ENCODE peak calls at places on chromosome 11, in six cellular contexts. E, T, K, Q, H and F are unnamed samples.

GRCh38 chr11:2116680-2117079 is 22.5 kb downstream of the IGF2 start:
- DNase-seq in E (no peak), T (no peak), K (no peak), Q (no peak), H (no peak), F (no peak)

GRCh38 chr11:72069200-72069599 is 11.1 kb downstream of the NUMA1 start:
- DNase-seq in E (no peak), T (no peak), K (no peak), Q (no peak), H (no peak), F (no peak)

GRCh38 chr11:28649922-28650321 is 541.7 kb downstream of the METTL15 start:
- DNase-seq in E (no peak), T (no peak), K (no peak), Q (no peak), H (no peak), F (peak)

GRCh38 chr11:71433648-71434450 is 14.3 kb downstream of the DHCR7 start:
- DNase-seq in E (no peak), T (no peak), K (no peak), Q (no peak), H (peak), F (no peak)

GRCh38 chr11:121451178-121451981 is 734 bp upstream of the SORL1 start:
- DNase-seq in E (no peak), T (no peak), K (no peak), Q (no peak), H (peak), F (no peak)

GRCh38 chr11:121466063-121466794 is 13.5 kb upstream of the SORL1-AS1 start:
- DNase-seq in E (no peak), T (peak), K (peak), Q (peak), H (peak), F (no peak)

GRCh38 chr11:85682330-85683305 is 3.4 kb downstream of the CCDC89 start:
- DNase-seq in E (no peak), T (no peak), K (no peak), Q (peak), H (no peak), F (peak)

GRCh38 chr11:19162946-19163345 is 38.8 kb downstream of the CSRP3 start:
- DNase-seq in E (no peak), T (no peak), K (no peak), Q (no peak), H (no peak), F (no peak)

GRCh38 chr11:23078289-23078971 is 218.2 kb upstream of the CCDC179 start:
- DNase-seq in E (no peak), T (no peak), K (no peak), Q (no peak), H (no peak), F (peak)

GRCh38 chr11:48098024-48098423 is 117.7 kb downstream of the PTPRJ start:
- DNase-seq in E (no peak), T (no peak), K (peak), Q (no peak), H (no peak), F (no peak)

GRCh38 chr11:118791961-118792578 is 1.1 kb upstream of the DDX6 start:
- DNase-seq in E (no peak), T (no peak), K (peak), Q (peak), H (no peak), F (no peak)

GRCh38 chr11:75277991-75278790 is 37.6 kb downstream of the TPBGL start:
- DNase-seq in E (no peak), T (no peak), K (no peak), Q (no peak), H (no peak), F (no peak)

GRCh38 chr11:19426022-19426718 is 185.4 kb upstream of the E2F8 start:
- DNase-seq in E (no peak), T (no peak), K (no peak), Q (no peak), H (no peak), F (no peak)

GRCh38 chr11:116179346-116179850 is 593.4 kb downstream of the BUD13 start:
- DNase-seq in E (no peak), T (no peak), K (peak), Q (no peak), H (no peak), F (no peak)

GRCh38 chr11:109960831-109961230 is 132.4 kb upstream of the ZC3H12C start:
- DNase-seq in E (no peak), T (no peak), K (no peak), Q (no peak), H (no peak), F (no peak)

GRCh38 chr11:46404476-46405017 is 13.0 kb upstream of the CHRM4 start:
- DNase-seq in E (no peak), T (no peak), K (no peak), Q (no peak), H (no peak), F (no peak)

GRCh38 chr11:1629326-1630185 is at the start of gene KRTAP5-5:
- DNase-seq in E (no peak), T (no peak), K (no peak), Q (no peak), H (no peak), F (no peak)

GRCh38 chr11:20118209-20118608 is 42.1 kb downstream of the DBX1 start:
- DNase-seq in E (no peak), T (no peak), K (no peak), Q (no peak), H (no peak), F (no peak)

GRCh38 chr11:3213659-3214419 is 4.8 kb downstream of the MRGPRG start:
- DNase-seq in E (no peak), T (no peak), K (no peak), Q (no peak), H (no peak), F (no peak)

GRCh38 chr11:127609025-127609788 is 608.6 kb upstream of the KIRREL3 start:
- DNase-seq in E (no peak), T (no peak), K (no peak), Q (no peak), H (no peak), F (no peak)

GRCh38 chr11:126189109-126189929 is 22.1 kb downstream of the RPUSD4 start:
- DNase-seq in E (peak), T (no peak), K (no peak), Q (no peak), H (peak), F (no peak)

GRCh38 chr11:68383976-68384501 is 71.6 kb downstream of the LRP5 start:
- DNase-seq in E (no peak), T (peak), K (peak), Q (peak), H (peak), F (peak)

GRCh38 chr11:3219281-3219892 is 774 bp upstream of the MRGPRG start:
- DNase-seq in E (no peak), T (no peak), K (peak), Q (no peak), H (no peak), F (no peak)

GRCh38 chr11:40280161-40281054 is 1179.0 kb downstream of the LRRC4C start:
- DNase-seq in E (no peak), T (no peak), K (no peak), Q (no peak), H (no peak), F (no peak)

GRCh38 chr11:16605440-16605970 is 132.9 kb upstream of the C11orf58 start:
- DNase-seq in E (no peak), T (no peak), K (no peak), Q (peak), H (no peak), F (peak)

GRCh38 chr11:116563028-116563712 is 209.6 kb downstream of the BUD13 start:
- DNase-seq in E (no peak), T (no peak), K (no peak), Q (no peak), H (peak), F (peak)

GRCh38 chr11:1832181-1832988 is 2.4 kb upstream of the SYT8 start:
- DNase-seq in E (no peak), T (no peak), K (peak), Q (peak), H (no peak), F (no peak)

GRCh38 chr11:124536520-124536919 is 6.9 kb downstream of the OR8B12 start:
- DNase-seq in E (no peak), T (peak), K (peak), Q (no peak), H (peak), F (no peak)

GRCh38 chr11:45815747-45816146 is 10.8 kb downstream of the SLC35C1 start:
- DNase-seq in E (no peak), T (no peak), K (no peak), Q (peak), H (no peak), F (no peak)

GRCh38 chr11:6203327-6203726 is 2.0 kb upstream of the C11orf42 start:
- DNase-seq in E (peak), T (no peak), K (no peak), Q (no peak), H (no peak), F (no peak)

GRCh38 chr11:2249191-2249916 is 21.0 kb downstream of the ASCL2 start:
- DNase-seq in E (no peak), T (no peak), K (no peak), Q (no peak), H (no peak), F (no peak)

GRCh38 chr11:101390539-101390938 is 193.3 kb downstream of the TRPC6 start:
- DNase-seq in E (no peak), T (peak), K (no peak), Q (no peak), H (no peak), F (no peak)

GRCh38 chr11:43397251-43397650 is 38.5 kb downstream of the TTC17 start:
- DNase-seq in E (no peak), T (no peak), K (no peak), Q (no peak), H (no peak), F (no peak)
- TF ChIP-seq MAX in E (no peak), T (no peak), K (no peak), Q (no peak), H (no peak), F (no peak)

DNA sequence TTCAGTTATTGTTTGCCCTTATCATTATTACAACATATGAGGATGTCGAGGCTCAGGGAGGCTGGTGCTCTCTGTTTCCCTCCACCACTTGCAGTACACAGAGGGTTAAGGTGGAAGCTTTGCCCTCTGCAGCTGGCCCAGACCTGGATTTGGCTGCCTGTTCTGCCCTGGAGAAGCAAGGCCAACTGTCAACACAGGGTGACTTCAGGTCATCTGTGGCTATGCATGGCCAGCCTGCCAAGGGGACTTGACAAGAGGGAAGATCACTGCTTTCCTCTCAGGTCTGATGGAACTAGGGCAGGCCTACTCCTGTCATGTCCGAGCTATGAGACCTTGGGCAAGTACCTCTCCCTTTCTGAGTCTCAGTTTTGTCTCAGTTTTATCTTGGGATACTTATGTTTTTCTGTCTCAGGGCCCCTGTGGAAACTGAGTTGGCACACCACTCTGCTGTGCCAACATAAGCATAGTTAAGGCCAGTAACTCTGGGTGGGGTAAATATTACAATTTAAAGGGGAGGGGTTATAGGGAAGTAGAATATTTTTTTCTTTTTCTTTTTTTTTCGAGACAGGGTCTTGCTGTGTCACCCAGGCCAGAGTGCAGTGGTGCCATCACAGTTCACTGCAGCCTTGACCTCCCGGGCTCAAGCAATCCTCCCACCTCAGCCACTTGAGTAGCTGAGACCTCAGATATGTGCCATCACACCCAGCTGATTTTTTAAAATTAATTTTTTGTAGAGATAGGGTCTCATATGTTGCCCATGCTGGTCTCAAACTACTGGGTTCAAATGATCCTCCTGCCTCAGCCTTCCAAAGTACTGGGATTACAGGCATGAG is 2.4 kb upstream of the THRSP start:
- DNase-seq in E (no peak), T (no peak), K (no peak), Q (no peak), H (peak), F (no peak)
- H3K9ac ChIP-seq in E (no peak), T (no peak), K (no peak), Q (no peak), H (peak), F (no peak)

DNA sequence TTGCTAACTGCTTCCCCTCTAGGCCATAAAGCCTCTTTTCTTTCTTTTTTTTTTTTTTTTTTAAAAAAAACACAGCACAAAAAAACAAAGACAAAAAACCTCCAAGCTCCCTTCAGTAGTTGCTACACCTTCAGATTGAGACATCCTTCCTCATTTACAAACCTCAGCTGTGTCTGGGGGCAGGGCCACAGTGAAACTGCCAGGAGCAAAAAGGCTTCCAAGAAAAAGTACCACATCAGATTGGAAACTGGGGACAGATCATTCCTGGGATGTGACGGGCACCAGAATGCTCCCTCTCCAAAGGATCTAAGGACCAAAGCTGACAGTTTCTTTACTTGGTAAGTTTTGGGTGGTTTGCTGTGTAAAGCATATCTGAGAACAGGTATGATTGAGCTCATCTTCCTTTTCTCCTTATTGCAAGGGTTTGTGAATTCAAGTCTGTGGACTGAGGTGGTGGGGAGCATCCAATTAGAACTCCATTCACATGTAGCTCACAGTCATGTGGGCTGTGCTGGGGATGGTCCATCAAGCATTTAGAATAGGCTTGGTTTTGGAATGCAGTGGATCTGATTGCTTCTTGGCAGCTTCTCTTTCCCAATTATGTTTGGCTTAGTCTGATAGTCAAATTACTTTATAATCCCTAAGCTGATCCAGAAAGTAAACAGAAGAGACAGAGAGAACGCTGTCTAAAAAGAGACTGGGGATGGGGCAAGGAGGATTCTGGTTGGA is 690 bp downstream of the BBOX1 start:
- DNase-seq in E (no peak), T (no peak), K (no peak), Q (no peak), H (no peak), F (no peak)
- TF ChIP-seq MAX in E (no peak), T (no peak), K (no peak), Q (no peak), H (no peak), F (no peak)

DNA sequence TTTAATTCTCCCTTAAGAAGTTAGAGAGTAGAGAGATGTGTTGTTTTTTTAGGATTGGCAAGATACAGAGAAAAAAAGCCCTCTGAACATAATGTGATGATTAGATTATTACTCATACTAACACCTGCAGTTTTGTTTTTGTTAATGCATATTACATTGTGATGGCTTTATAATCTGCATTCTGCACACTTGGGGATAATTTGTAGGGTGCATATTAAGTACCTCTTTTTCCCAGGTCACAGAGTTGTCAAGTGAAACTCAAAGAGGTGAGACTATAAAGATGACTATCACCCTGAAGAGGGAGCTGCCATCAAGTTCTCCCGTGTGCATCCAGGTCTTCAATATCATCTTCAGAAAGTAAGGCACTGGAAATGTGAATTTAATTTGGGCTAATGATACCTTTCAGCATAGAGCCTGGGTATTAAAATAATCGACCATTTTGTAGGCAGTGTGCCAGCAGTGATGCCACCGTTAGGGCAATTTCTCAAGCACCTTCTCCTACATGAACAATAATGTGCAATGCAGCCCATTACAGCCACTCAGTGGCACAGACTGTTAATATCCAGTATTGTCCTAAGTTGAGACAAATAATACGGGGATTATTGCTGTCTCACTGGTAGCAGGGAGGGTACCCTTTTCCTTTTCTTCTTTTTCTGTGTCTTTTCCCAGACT is 16.2 kb downstream of the PIWIL4 start:
- DNase-seq in E (no peak), T (no peak), K (no peak), Q (no peak), H (no peak), F (no peak)
- H3K9ac ChIP-seq in E (peak), T (no peak), K (no peak), Q (no peak), H (no peak), F (no peak)

GRCh38 chr11:65375012-65375411 is 7.4 kb downstream of the SLC25A45 start:
- DNase-seq in E (no peak), T (no peak), K (no peak), Q (no peak), H (no peak), F (no peak)
- TF ChIP-seq MAX in E (no peak), T (no peak), K (no peak), Q (no peak), H (no peak), F (no peak)

GRCh38 chr11:33867566-33867965 is 24.3 kb downstream of the LMO2 start:
- DNase-seq in E (no peak), T (no peak), K (no peak), Q (no peak), H (no peak), F (no peak)

GRCh38 chr11:33874910-33875490 is 16.9 kb downstream of the LMO2 start:
- DNase-seq in E (no peak), T (no peak), K (no peak), Q (no peak), H (no peak), F (no peak)

GRCh38 chr11:33867996-33868645 is 23.8 kb downstream of the LMO2 start:
- DNase-seq in E (no peak), T (no peak), K (no peak), Q (no peak), H (no peak), F (peak)

GRCh38 chr11:33868646-33869461 is 23.0 kb downstream of the LMO2 start:
- DNase-seq in E (no peak), T (no peak), K (peak), Q (peak), H (no peak), F (no peak)

DNA sequence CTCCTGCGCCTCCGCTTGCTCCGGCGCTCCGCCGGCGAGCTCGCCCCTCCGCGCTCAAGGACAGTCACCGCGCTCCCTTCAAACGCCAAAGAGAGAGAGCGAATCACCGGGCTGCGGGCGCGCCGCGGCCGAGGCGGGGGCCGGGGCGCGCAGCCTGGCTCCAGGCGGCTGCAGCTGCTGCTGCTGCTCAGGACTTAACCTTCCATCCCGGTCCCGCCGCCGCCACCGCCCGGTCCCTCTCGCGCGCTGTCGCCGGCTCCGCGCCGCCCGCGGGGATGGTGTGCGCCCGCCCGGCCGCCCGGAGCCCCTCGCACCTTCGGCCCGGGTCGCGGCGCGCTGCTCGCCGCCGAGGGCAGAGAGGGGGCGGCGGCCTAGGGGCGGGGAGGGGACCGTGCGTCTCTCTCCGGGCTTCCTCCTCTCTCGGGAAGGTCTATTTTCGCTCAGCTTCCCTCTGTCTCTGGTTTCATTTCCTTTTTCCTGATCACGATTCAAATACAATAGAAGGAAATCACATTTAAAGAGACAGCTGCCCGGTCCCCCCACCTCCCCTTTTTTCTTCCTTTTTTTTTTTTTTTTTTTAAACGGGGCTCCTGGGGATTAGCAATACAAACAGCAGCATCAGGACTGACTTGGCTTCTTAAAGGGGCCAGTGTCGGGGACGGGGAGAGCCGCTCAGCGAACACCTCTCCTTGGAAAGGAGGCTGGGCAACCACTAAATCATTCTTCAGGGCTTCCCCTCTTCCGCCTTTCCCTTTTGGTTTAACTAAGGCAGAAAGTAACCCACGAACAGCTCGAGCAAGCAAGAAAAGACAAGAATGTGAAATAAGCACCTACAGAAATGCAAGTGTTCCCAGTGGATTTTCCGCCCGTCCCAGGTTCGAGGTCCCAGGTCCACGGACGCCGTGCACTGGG is 22.1 kb downstream of the LMO2 start:
- DNase-seq in E (no peak), T (no peak), K (peak), Q (peak), H (no peak), F (peak)
- H3K9ac ChIP-seq in E (peak), T (peak), K (peak), Q (peak), H (no peak), F (peak)

DNA sequence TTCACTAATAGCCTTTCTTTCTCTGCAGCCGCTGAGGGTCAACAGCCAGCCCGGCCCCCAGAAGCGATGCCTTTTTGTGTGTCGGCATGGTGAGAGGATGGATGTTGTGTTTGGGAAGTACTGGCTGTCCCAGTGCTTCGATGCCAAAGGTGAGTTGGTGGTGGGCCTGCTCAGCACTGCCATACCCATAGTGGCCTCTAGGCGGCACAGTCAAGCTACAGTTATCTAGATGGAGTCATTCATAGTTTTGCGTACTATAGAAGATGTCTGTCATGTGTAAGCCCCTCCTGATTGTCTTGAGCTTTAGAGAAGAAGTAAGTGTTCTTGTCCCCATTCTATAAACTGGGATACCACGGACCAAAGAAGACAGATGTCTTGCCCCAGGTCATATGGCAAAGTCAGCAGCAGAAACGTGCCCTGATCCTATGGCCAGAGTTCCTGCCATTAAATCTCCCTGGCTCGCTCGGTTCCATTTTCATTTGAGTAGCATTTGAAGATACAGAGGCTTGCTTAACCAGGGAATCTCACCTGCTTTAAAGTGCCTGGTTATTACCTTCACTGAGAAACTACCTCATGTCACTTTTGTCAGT is 42.1 kb upstream of the CRTAM start:
- DNase-seq in E (no peak), T (no peak), K (peak), Q (peak), H (peak), F (peak)
- TF ChIP-seq MAX in E (no peak), T (no peak), K (no peak), Q (no peak), H (no peak), F (no peak)